ENCODE peak calls at places on chromosomes 13 and 19, in six cellular contexts. X is mucosa of descending colon; I is heart left ventricle; O is midbrain; K is stimulated activated CD4-positive, alpha-beta T cell treated with anti-CD3 and anti-CD28 coated beads, Interleukin-2, amount 100 ng/mL, for 48 hours; B is NCI-H2171 treated with DMSO at 0.1 percent for 48 hours. Y is an unnamed sample.

GRCh38 chr13:93714171-93714570 is 487.6 kb downstream of the GPC6 start:
- DNase-seq in O (no peak), K (no peak), B (no peak), X (no peak), I (no peak), Y (no peak)

GRCh38 chr13:33262069-33262487 is 23.5 kb downstream of the STARD13 start:
- DNase-seq in O (peak), X (peak), I (no peak), B (no peak), K (no peak), Y (no peak)

GRCh38 chr19:10424011-10424637 is 3.8 kb downstream of the PDE4A start:
- DNase-seq in X (peak), B (peak), K (peak), O (peak), I (peak), Y (no peak)

GRCh38 chr13:44819245-44819644 is 170.0 kb downstream of the NUFIP1 start:
- DNase-seq in K (no peak), B (no peak), X (no peak), O (no peak), I (no peak), Y (peak)

GRCh38 chr19:44576843-44577565 is 36.4 kb upstream of the IGSF23 start:
- DNase-seq in B (peak), X (no peak), I (peak), K (no peak), O (no peak), Y (no peak)

GRCh38 chr19:39533791-39534190 is 1.1 kb upstream of the EID2B start:
- DNase-seq in X (no peak), O (no peak), B (no peak), I (no peak), K (no peak), Y (no peak)

GRCh38 chr13:38905081-38905480 is 85.5 kb downstream of the STOML3 start:
- DNase-seq in K (no peak), I (no peak), B (no peak), O (no peak), X (no peak), Y (no peak)

GRCh38 chr13:51729853-51730553 is 74.0 kb downstream of the DHRS12 start:
- DNase-seq in K (peak), I (peak), B (no peak), O (no peak), X (no peak), Y (no peak)

GRCh38 chr13:30870049-30870884 is 35.8 kb upstream of the MEDAG start:
- DNase-seq in I (peak), O (no peak), K (peak), B (no peak), X (peak), Y (no peak)

GRCh38 chr13:60467098-60467497 is 70.1 kb downstream of the TDRD3 start:
- DNase-seq in O (no peak), K (no peak), I (no peak), X (no peak), B (no peak), Y (no peak)

GRCh38 chr19:29245221-29245620 is 32.3 kb upstream of the UQCRFS1 start:
- DNase-seq in B (peak), I (no peak), K (no peak), X (no peak), O (no peak), Y (no peak)

GRCh38 chr13:110138009-110138699 is 168.8 kb downstream of the COL4A1 start:
- DNase-seq in B (no peak), O (peak), K (peak), I (peak), X (peak), Y (no peak)

GRCh38 chr13:102825921-102826706 is 19.7 kb upstream of the ERCC5 start:
- DNase-seq in I (no peak), O (no peak), X (no peak), K (no peak), B (no peak), Y (no peak)

GRCh38 chr19:33159149-33159548 is 27.2 kb downstream of the WDR88 start:
- DNase-seq in B (no peak), O (no peak), X (no peak), I (no peak), K (no peak), Y (no peak)

GRCh38 chr19:8515317-8515716 is 1.4 kb upstream of the ZNF414 start:
- DNase-seq in K (no peak), I (no peak), X (no peak), B (no peak), O (no peak), Y (no peak)

GRCh38 chr13:60226507-60226906 is 62.8 kb upstream of the DIAPH3 start:
- DNase-seq in O (no peak), I (no peak), B (peak), K (no peak), X (peak), Y (no peak)

GRCh38 chr19:47839913-47840312 is 18.2 kb downstream of the CRX start:
- DNase-seq in K (no peak), B (no peak), O (no peak), I (no peak), X (no peak), Y (no peak)

GRCh38 chr19:48619692-48620565 is 623 bp downstream of the SPHK2 start:
- DNase-seq in B (no peak), K (no peak), I (no peak), O (no peak), X (no peak), Y (no peak)

GRCh38 chr13:104530741-104531140 is 1464.5 kb upstream of the SLC10A2 start:
- DNase-seq in O (no peak), I (no peak), B (no peak), K (no peak), X (no peak), Y (no peak)

GRCh38 chr19:33040994-33041827 is 23.5 kb downstream of the RHPN2 start:
- DNase-seq in X (peak), B (no peak), I (no peak), K (no peak), O (peak), Y (peak)

GRCh38 chr19:6271721-6272410 is 7.9 kb downstream of the MLLT1 start:
- DNase-seq in K (no peak), X (peak), O (peak), B (no peak), I (peak), Y (no peak)

GRCh38 chr13:32491028-32491427 is 47.6 kb downstream of the N4BP2L2 start:
- DNase-seq in X (no peak), O (no peak), K (no peak), I (no peak), B (no peak), Y (no peak)

GRCh38 chr13:95099541-95099940 is 201.7 kb downstream of the ABCC4 start:
- DNase-seq in K (no peak), B (no peak), O (no peak), I (no peak), X (no peak), Y (peak)

GRCh38 chr19:3881272-3882040 is 971 bp downstream of the ATCAY start:
- DNase-seq in X (no peak), I (no peak), K (no peak), B (no peak), O (no peak), Y (no peak)

GRCh38 chr19:16594131-16594586 is 21.9 kb upstream of the SLC35E1 start:
- DNase-seq in B (no peak), O (no peak), I (no peak), K (no peak), X (no peak), Y (no peak)

GRCh38 chr19:3443840-3444694 is 36.3 kb downstream of the SMIM24 start:
- DNase-seq in O (peak), X (no peak), B (no peak), I (peak), K (no peak), Y (no peak)

GRCh38 chr19:51784922-51785690 is 9.9 kb upstream of the FPR3 start:
- DNase-seq in I (peak), B (no peak), K (peak), X (no peak), O (peak), Y (no peak)

GRCh38 chr19:13095393-13095784 is 7.3 kb downstream of the LYL1 start:
- DNase-seq in O (no peak), K (no peak), X (no peak), I (peak), B (no peak), Y (no peak)

GRCh38 chr19:39987596-39987995 is 9.3 kb upstream of the ZNF546 start:
- DNase-seq in O (no peak), B (no peak), K (no peak), X (no peak), I (no peak), Y (no peak)

GRCh38 chr19:10113964-10114650 is 2.6 kb downstream of the P2RY11 start:
- DNase-seq in O (no peak), X (no peak), I (no peak), B (no peak), K (no peak), Y (no peak)

GRCh38 chr13:90690458-90691063 is 656.9 kb upstream of the MIR17HG start:
- DNase-seq in O (no peak), I (no peak), B (no peak), X (no peak), K (no peak), Y (no peak)

GRCh38 chr19:2534374-2535050 is 58.6 kb downstream of the GADD45B start:
- DNase-seq in I (no peak), X (no peak), O (no peak), K (no peak), B (no peak), Y (no peak)